ENCODE peak calls at places on chromosomes 6 and 20, in seven cellular contexts. R is HepG2, V is K562, P is SK-N-SH, S is HCT116, J is GM12878, Q is H1. K is an unnamed sample.

GRCh38 chr20:38272398-38272797 is 11.9 kb upstream of the KIAA1755 start:
- DNase-seq in R (no peak), V (no peak), P (no peak), S (no peak), J (no peak), Q (no peak), K (no peak)

GRCh38 chr20:47161411-47161810 is 195.1 kb downstream of the ZMYND8 start:
- DNase-seq in R (no peak), V (no peak), P (no peak), S (no peak), J (no peak), Q (no peak), K (no peak)

GRCh38 chr20:12970372-12970821 is 38.4 kb upstream of the SPTLC3 start:
- DNase-seq in R (peak), V (no peak), P (no peak), S (no peak), J (no peak), Q (no peak), K (peak)

GRCh38 chr6:144745434-144745833 is 460.3 kb downstream of the UTRN start:
- DNase-seq in R (no peak), V (no peak), P (no peak), S (no peak), J (no peak), Q (no peak), K (no peak)

GRCh38 chr20:47503685-47504084 is 2.0 kb downstream of the NCOA3 start:
- DNase-seq in R (no peak), V (no peak), P (no peak), S (no peak), J (no peak), Q (no peak), K (no peak)

GRCh38 chr20:11387189-11387754 is 530.4 kb upstream of the BTBD3 start:
- DNase-seq in R (no peak), V (no peak), P (no peak), S (peak), J (no peak), Q (no peak), K (no peak)

GRCh38 chr6:11681357-11681756 is 97.2 kb downstream of the ADTRP start:
- DNase-seq in R (no peak), V (no peak), P (no peak), S (no peak), J (no peak), Q (no peak), K (no peak)

GRCh38 chr6:20711518-20711917 is 177.3 kb downstream of the CDKAL1 start:
- DNase-seq in R (no peak), V (no peak), P (no peak), S (no peak), J (no peak), Q (no peak), K (no peak)

GRCh38 chr6:11393713-11394627 is 143.6 kb upstream of the TMEM170B start:
- DNase-seq in R (peak), V (no peak), P (no peak), S (no peak), J (no peak), Q (no peak), K (peak)

GRCh38 chr6:50842861-50843384 is 24.3 kb downstream of the TFAP2B start:
- DNase-seq in R (no peak), V (no peak), P (no peak), S (no peak), J (no peak), Q (no peak), K (no peak)

GRCh38 chr20:50571466-50571865 is 61.3 kb downstream of the PTPN1 start:
- DNase-seq in R (no peak), V (no peak), P (no peak), S (no peak), J (no peak), Q (no peak), K (no peak)

GRCh38 chr20:56631318-56631989 is 2.3 kb downstream of the TFAP2C start:
- DNase-seq in R (no peak), V (no peak), P (peak), S (no peak), J (no peak), Q (no peak), K (peak)

GRCh38 chr20:45459606-45460005 is 9.9 kb upstream of the WFDC2 start:
- DNase-seq in R (no peak), V (peak), P (peak), S (no peak), J (no peak), Q (no peak), K (no peak)

GRCh38 chr20:9506964-9507369 is 7.4 kb upstream of the LAMP5 start:
- DNase-seq in R (no peak), V (no peak), P (peak), S (no peak), J (no peak), Q (no peak), K (no peak)

GRCh38 chr6:35370799-35371493 is 28.6 kb downstream of the PPARD start:
- DNase-seq in R (no peak), V (no peak), P (no peak), S (no peak), J (no peak), Q (no peak), K (no peak)

GRCh38 chr20:48821261-48821910 is 6.4 kb downstream of the PREX1 start:
- DNase-seq in R (no peak), V (no peak), P (no peak), S (no peak), J (no peak), Q (no peak), K (no peak)

GRCh38 chr20:52682271-52682670 is 289.9 kb upstream of the TSHZ2 start:
- DNase-seq in R (no peak), V (no peak), P (no peak), S (no peak), J (no peak), Q (no peak), K (no peak)

GRCh38 chr6:35690484-35690883 is 1.8 kb upstream of the FKBP5 start:
- DNase-seq in R (no peak), V (no peak), P (no peak), S (no peak), J (no peak), Q (no peak), K (no peak)

GRCh38 chr6:45423901-45424627 is 46.3 kb upstream of the SUPT3H start:
- DNase-seq in R (no peak), V (no peak), P (peak), S (no peak), J (no peak), Q (no peak), K (no peak)

GRCh38 chr6:12293931-12294800 is 4.0 kb downstream of the EDN1 start:
- DNase-seq in R (no peak), V (no peak), P (no peak), S (no peak), J (no peak), Q (no peak), K (no peak)

GRCh38 chr20:32539817-32540675 is 45.1 kb downstream of the NOL4L start:
- DNase-seq in R (peak), V (no peak), P (peak), S (no peak), J (no peak), Q (no peak), K (no peak)

GRCh38 chr6:128597004-128597403 is 76.6 kb upstream of the PTPRK start:
- DNase-seq in R (no peak), V (no peak), P (no peak), S (no peak), J (no peak), Q (no peak), K (no peak)

GRCh38 chr6:130524552-130524951 is 158.7 kb downstream of the TMEM200A start:
- DNase-seq in R (no peak), V (no peak), P (no peak), S (no peak), J (no peak), Q (no peak), K (no peak)

GRCh38 chr20:5031206-5031557 is 29.9 kb upstream of the SLC23A2 start:
- DNase-seq in R (no peak), V (no peak), P (peak), S (no peak), J (no peak), Q (no peak), K (peak)

GRCh38 chr6:157223021-157223430 is 100.3 kb downstream of the TMEM242 start:
- DNase-seq in R (no peak), V (no peak), P (no peak), S (no peak), J (no peak), Q (no peak), K (no peak)

GRCh38 chr6:30882764-30883475 is 1.4 kb upstream of the DDR1 start:
- DNase-seq in R (no peak), V (peak), P (peak), S (peak), J (peak), Q (no peak), K (peak)

GRCh38 chr6:154500769-154501171 is 9.7 kb downstream of the CNKSR3 start:
- DNase-seq in R (peak), V (peak), P (peak), S (no peak), J (no peak), Q (no peak), K (no peak)

GRCh38 chr6:33991610-33992009 is 154.3 kb downstream of the GRM4 start:
- DNase-seq in R (no peak), V (no peak), P (no peak), S (no peak), J (no peak), Q (no peak), K (peak)

GRCh38 chr6:36595168-36595818 is 1.1 kb downstream of the SRSF3 start:
- DNase-seq in R (peak), V (no peak), P (peak), S (no peak), J (no peak), Q (no peak), K (peak)

GRCh38 chr20:59300341-59301081 is at the start of gene EDN3:
- DNase-seq in R (no peak), V (no peak), P (peak), S (no peak), J (no peak), Q (peak), K (no peak)

GRCh38 chr6:14921170-14921569 is 324.7 kb upstream of the JARID2 start:
- DNase-seq in R (no peak), V (peak), P (no peak), S (no peak), J (no peak), Q (no peak), K (no peak)

GRCh38 chr20:2387180-2387577 is 6.5 kb downstream of the TGM6 start:
- DNase-seq in R (peak), V (peak), P (peak), S (peak), J (peak), Q (peak), K (peak)

GRCh38 chr6:39228111-39228971 is 934 bp downstream of the KCNK5 start:
- DNase-seq in R (no peak), V (no peak), P (peak), S (no peak), J (no peak), Q (no peak), K (no peak)

GRCh38 chr6:127188752-127189151 is 70.3 kb downstream of the RSPO3 start:
- DNase-seq in R (no peak), V (no peak), P (no peak), S (no peak), J (no peak), Q (no peak), K (no peak)

GRCh38 chr20:21571841-21572690 is 58.2 kb upstream of the NKX2-2 start:
- DNase-seq in R (peak), V (peak), P (peak), S (no peak), J (no peak), Q (no peak), K (peak)

GRCh38 chr20:1242530-1242929 is 16.7 kb downstream of the RAD21L1 start:
- DNase-seq in R (no peak), V (no peak), P (no peak), S (no peak), J (no peak), Q (no peak), K (no peak)

GRCh38 chr20:37541326-37541725 is 13.7 kb upstream of the BLCAP start:
- DNase-seq in R (no peak), V (no peak), P (no peak), S (no peak), J (no peak), Q (no peak), K (no peak)

GRCh38 chr20:5181955-5182354 is 55.1 kb downstream of the CDS2 start:
- DNase-seq in R (no peak), V (no peak), P (no peak), S (no peak), J (no peak), Q (no peak), K (no peak)

DNA sequence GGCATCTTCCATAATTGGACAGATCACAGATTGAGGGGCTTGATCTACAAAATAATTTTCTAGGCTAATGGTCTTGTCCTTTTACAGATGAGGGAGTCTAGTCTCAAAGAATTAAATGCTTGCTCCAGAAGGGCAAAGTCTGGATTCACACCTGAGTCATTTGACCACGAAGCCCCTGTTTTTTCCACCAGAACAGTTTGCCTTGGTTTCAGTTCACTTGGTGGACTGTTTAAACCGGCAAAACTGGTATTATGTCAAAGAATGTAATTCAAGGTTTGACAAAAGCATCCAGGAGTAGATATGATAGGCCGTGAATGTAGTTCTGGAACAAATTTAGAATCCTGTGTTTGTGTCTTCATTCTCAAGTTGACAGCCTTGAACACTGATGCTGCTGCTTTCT is 3.3 kb downstream of the MYO6 start:
- DNase-seq in R (peak), V (no peak), P (no peak), S (no peak), J (no peak), Q (no peak), K (no peak)
- TF ChIP-seq JUND in R (no peak), V (no peak), P (no peak), S (no peak), J (no peak), Q (no peak), K (no peak)

GRCh38 chr6:62013719-62014118 is 272.3 kb downstream of the KHDRBS2 start:
- DNase-seq in R (no peak), V (no peak), P (no peak), S (no peak), J (no peak), Q (no peak), K (no peak)
- TF ChIP-seq JUND in R (no peak), V (no peak), P (no peak), S (no peak), J (no peak), Q (no peak), K (no peak)

GRCh38 chr6:1191141-1191630 is 120.7 kb upstream of the FOXQ1 start:
- DNase-seq in R (no peak), V (no peak), P (no peak), S (no peak), J (no peak), Q (no peak), K (no peak)

GRCh38 chr6:1184318-1184717 is 127.6 kb upstream of the FOXQ1 start:
- DNase-seq in R (no peak), V (no peak), P (no peak), S (no peak), J (no peak), Q (no peak), K (no peak)

GRCh38 chr6:1188199-1188598 is 123.7 kb upstream of the FOXQ1 start:
- DNase-seq in R (no peak), V (no peak), P (no peak), S (no peak), J (no peak), Q (no peak), K (no peak)

GRCh38 chr6:1190361-1190760 is 121.5 kb upstream of the FOXQ1 start:
- DNase-seq in R (peak), V (no peak), P (no peak), S (no peak), J (no peak), Q (peak), K (no peak)

DNA sequence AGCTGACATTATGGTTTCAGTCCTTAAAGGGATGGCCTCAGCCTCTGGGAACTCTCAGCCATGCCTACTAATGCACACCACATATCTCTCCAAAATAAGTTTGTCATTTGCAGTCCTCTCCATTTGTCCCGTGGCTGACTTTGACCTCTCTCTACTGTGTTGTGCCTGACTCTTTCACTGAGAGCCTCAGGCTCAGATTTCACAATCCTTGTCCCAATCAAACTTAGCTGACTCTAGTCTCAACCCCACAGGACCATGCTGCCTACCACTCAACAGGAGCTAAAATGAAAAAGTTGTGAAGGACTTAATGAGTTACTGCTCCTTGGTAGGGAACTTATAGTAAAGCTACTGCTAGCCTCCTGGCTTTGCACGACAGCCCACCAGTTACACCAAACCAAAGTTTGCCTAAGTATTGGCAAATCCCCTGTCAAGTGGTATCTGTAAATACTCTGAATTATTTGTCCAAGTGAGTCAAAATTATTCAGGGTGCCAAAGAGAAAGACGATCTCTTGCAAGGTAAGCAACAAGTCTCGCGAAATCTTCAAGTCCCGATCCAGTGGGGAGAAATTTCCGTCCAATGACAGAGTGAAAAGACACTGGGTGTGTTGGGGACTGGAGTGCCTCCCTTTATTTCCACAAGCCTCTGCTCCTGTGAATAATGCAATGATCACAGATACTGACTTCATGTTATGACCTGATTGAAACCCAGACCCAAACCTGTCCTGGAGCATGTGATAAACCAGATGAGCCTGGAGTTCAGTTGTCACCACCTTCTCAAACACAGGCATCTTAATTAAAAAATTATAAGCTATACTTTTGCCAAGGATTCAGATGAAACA is 124.4 kb upstream of the FOXQ1 start:
- DNase-seq in R (peak), V (no peak), P (no peak), S (no peak), J (no peak), Q (no peak), K (no peak)
- TF ChIP-seq JUND in R (no peak), V (no peak), P (no peak), S (no peak), J (no peak), Q (no peak), K (no peak)

DNA sequence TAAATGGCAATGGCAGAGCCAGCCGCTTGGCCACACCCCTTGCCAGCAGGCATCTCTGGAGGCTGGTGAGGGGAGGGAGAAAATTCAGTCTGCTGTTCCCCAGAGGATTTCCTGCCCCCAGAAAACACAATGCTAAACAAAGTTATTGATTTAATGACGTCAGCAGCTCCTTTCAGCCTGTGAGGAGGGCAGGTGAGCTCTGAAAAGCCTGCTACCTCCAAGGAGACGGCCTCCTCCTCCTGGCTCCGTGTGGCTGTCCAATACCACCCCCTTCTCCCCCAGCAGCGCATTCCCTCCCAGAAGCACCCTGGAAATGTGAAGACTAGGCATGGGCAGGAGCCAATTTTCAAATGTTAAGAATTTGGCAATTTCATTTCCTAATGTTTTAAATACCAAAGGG is 393.1 kb downstream of the ZFAND3 start:
- DNase-seq in R (no peak), V (no peak), P (no peak), S (no peak), J (no peak), Q (peak), K (peak)
- TF ChIP-seq JUND in R (no peak), V (no peak), P (no peak), S (no peak), J (no peak), Q (no peak), K (peak)

GRCh38 chr20:30816182-30816645 is 441.2 kb upstream of the DEFB115 start:
- DNase-seq in R (no peak), V (peak), P (peak), S (no peak), J (no peak), Q (no peak), K (no peak)
- TF ChIP-seq JUND in R (no peak), V (no peak), P (no peak), S (no peak), J (no peak), Q (no peak), K (no peak)

GRCh38 chr6:149032599-149033405 is 284.7 kb upstream of the TAB2 start:
- DNase-seq in R (peak), V (no peak), P (peak), S (no peak), J (peak), Q (no peak), K (peak)
- TF ChIP-seq JUND in R (no peak), V (no peak), P (peak), S (peak), J (no peak), Q (no peak), K (no peak)

GRCh38 chr20:18103497-18103896 is 34.2 kb upstream of the KAT14 start:
- DNase-seq in R (peak), V (no peak), P (no peak), S (no peak), J (no peak), Q (no peak), K (no peak)
- TF ChIP-seq JUND in R (no peak), V (no peak), P (no peak), S (no peak), J (no peak), Q (no peak), K (no peak)